ENCODE peak calls at places on chromosome 4, in five cellular contexts. J is fibroblast of lung; B is CD8-positive, alpha-beta T cell; C is brain microvascular endothelial cell; P is mammary epithelial cell. E is an unnamed sample.

GRCh38 chr4:138175337-138175794 is 66.8 kb downstream of the SLC7A11 start:
- DNase-seq in J (peak; percentile 49), B (no peak), C (peak; percentile 37), P (no peak), E (no peak)

GRCh38 chr4:88623097-88623496 is 30.8 kb downstream of the HERC3 start:
- DNase-seq in J (peak; percentile 92), B (no peak), C (peak; percentile 75), P (peak; percentile 98), E (peak; percentile 99)

GRCh38 chr4:150515135-150515534 is 66.8 kb upstream of the MAB21L2 start:
- DNase-seq in J (no peak), B (no peak), C (no peak), P (no peak), E (peak; percentile 22)

GRCh38 chr4:78369691-78370090 is 181.9 kb upstream of the ANXA3 start:
- DNase-seq in J (peak; percentile 42), B (no peak), C (peak; percentile 66), P (no peak), E (peak; percentile 80)

GRCh38 chr4:142354041-142354440 is 492.1 kb downstream of the INPP4B start:
- DNase-seq in J (peak; percentile 51), B (no peak), C (no peak), P (no peak), E (no peak)

GRCh38 chr4:453267-453666 is 45.7 kb downstream of the ZNF721 start:
- DNase-seq in J (no peak), B (no peak), C (no peak), P (no peak), E (no peak)

GRCh38 chr4:139901516-139902327 is 236.1 kb downstream of the MGST2 start:
- DNase-seq in J (peak; percentile 48), B (no peak), C (no peak), P (peak; percentile 71), E (peak; percentile 70)

GRCh38 chr4:168569066-168569908 is 72.4 kb downstream of the PALLD start:
- DNase-seq in J (peak; percentile 67), B (no peak), C (no peak), P (peak; percentile 91), E (peak; percentile 83)

GRCh38 chr4:85491527-85491926 is 16.6 kb downstream of the ARHGAP24 start:
- DNase-seq in J (no peak), B (no peak), C (no peak), P (no peak), E (no peak)

GRCh38 chr4:7001271-7001670 is 41.9 kb upstream of the TADA2B start:
- DNase-seq in J (no peak), B (no peak), C (no peak), P (no peak), E (no peak)

GRCh38 chr4:7002336-7002735 is 40.8 kb upstream of the TADA2B start:
- DNase-seq in J (no peak), B (no peak), C (no peak), P (peak; percentile 10), E (peak; percentile 51)

GRCh38 chr4:7004331-7004730 is 38.8 kb upstream of the TADA2B start:
- DNase-seq in J (peak; percentile 73), B (no peak), C (no peak), P (peak; percentile 100), E (no peak)

GRCh38 chr4:7003879-7004240 is 39.3 kb upstream of the TADA2B start:
- DNase-seq in J (no peak), B (no peak), C (no peak), P (no peak), E (no peak)

DNA sequence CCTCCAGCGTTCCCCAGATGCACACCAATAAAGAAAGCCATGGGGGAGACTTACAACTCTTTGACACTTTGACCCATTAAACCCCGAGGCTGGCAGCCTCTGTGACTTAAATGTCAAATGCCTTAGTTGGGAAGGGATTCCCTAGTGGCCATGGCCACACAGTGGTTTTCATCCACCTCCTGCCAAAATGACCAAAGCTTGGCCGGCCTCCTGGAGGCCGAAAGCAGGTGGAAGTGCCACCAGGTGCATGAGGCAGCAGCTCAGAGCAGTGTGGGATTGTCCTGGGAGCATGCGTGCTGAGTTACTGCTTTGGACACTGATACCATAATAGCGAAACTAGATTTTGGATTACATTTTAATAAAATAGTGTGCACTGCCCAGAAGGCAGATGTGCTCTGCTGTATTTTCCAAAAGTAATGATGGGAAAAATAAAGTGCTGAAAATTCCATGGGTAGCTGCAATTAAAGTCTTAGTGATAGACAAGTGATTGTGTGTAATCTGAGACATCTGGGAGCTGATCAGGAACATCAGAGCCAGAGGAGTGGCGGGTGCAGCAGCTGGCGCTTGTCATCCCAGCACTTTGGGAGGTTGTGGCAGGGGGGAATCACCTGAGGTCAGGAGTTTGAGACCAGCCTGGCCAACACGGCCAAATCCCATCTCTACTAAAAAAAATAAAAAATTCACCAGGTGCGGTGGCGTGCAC is 39.8 kb upstream of the TADA2B start:
- DNase-seq in J (no peak), B (no peak), C (no peak), P (no peak), E (no peak)
- H3K36me3 ChIP-seq in J (peaks cover 10% of the 10 kb centered on the region), B (peaks cover 48% of the 10 kb centered on the region), C (peaks cover 47% of the 10 kb centered on the region), P (peaks cover 19% of the 10 kb centered on the region), E (peaks cover 34% of the 10 kb centered on the region)

DNA sequence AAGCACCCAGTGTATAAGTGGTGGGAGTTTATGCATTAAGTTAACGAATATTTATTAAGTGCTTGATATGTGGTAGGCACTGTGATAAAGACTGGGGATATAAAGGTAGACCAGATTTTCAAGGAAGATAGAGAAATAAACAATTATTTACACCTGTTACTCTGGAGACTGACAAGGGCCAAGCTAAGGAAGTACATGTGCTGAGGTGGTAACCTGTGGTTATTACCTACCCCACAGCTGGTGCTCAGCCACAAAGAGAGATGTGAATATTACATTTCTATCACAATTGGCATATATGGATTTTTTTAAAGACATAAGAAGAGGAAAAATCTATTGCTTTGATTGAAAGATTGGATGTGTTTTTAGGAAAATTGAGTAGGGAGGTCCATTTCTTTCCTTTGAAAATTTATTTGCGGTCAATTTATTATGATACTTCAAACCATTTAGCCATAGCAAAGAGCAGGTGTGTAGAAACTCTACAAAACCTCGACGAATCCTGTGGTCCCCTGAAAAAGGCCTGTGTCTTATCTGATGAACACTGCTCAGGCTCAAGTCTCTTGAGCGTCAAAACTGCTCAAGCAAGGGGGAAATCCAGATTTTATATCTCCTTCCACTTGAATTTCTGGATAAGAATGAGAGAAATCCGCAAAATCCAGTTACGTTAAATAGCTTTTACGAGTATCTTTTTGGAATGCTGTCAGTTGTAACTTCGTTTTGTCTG is 217.7 kb upstream of the HAND2 start:
- DNase-seq in J (no peak), B (no peak), C (no peak), P (no peak), E (no peak)
- H3K27me3 ChIP-seq in J (no peaks in the 10 kb centered on the region), B (no peaks in the 10 kb centered on the region), C (no peaks in the 10 kb centered on the region), P (no peaks in the 10 kb centered on the region), E (no peaks in the 10 kb centered on the region)

GRCh38 chr4:164011791-164012190 is 517.3 kb downstream of the TMA16 start:
- DNase-seq in J (no peak), B (no peak), C (no peak), P (no peak), E (no peak)
- TF ChIP-seq CTCF in J (no peak), B (no peak), C (no peak), P (no peak), E (no peak)

GRCh38 chr4:1731180-1731579 is 9.9 kb downstream of the TACC3 start:
- DNase-seq in J (peak; percentile 77), B (no peak), C (no peak), P (peak; percentile 75), E (peak; percentile 86)
- H3K36me3 ChIP-seq in J (peaks cover 42% of the 10 kb centered on the region), B (peaks cover 72% of the 10 kb centered on the region), C (peaks cover 28% of the 10 kb centered on the region), P (peaks cover 37% of the 10 kb centered on the region), E (peaks cover 10% of the 10 kb centered on the region)

DNA sequence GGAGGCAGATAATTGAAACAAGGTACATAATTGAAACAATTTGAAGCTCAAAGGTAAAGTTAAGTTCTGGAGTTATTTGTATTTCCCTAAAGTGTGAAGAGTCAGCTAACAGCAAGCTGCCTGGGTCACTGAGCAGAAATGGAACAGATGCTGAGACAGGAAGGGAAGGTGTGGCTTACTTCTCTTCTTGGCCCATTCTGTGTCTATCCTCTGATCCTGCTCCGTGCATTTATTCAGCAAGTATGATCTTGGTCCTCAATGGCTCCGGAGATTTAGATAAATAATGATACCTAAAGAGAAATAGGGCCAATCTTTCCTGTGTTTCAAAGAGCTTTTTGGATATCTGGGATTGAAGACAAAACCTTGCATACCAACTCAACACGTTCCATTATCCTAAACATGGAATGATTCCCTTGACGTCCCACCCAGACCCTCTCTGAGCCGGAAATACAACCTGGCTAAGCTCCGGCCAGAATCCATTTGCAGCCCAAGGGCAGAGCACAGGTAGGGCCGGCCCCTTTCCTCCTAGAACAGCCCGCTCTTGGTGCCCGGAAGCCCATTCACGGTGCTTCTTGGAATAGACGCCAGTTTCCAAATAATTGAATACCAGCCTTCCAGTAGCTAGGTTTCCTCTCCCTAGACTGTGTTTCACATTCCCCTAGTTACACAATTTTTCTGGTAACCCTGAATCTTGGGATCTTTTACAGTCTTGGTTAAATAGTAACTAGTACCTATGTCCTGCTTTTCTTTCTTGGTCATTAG is 210.9 kb downstream of the NWD2 start:
- DNase-seq in J (no peak), B (no peak), C (no peak), P (no peak), E (no peak)
- H3K27me3 ChIP-seq in J (peaks cover 15% of the 10 kb centered on the region), B (no peaks in the 10 kb centered on the region), C (peaks cover 21% of the 10 kb centered on the region), P (peaks cover 15% of the 10 kb centered on the region), E (peaks cover 2% of the 10 kb centered on the region)

E was measured in bronchial epithelial cell.